ENCODE peak calls at places on chromosomes 3 and 15, in nine cellular contexts. O is hypothalamus; M is ACHN; H is nucleus accumbens; F is C1 segment of cervical spinal cord; T is NCI-H1048; J is CD4-positive, CD25-positive, alpha-beta regulatory T cell; R is RWPE2; I is WTC11. G is an unnamed sample.

GRCh38 chr15:45631831-45632230 is 3.0 kb upstream of the SQOR start:
- DNase-seq in O (no peak), M (peak), H (no peak), F (no peak), T (no peak), J (no peak), R (no peak), I (no peak), G (no peak)

GRCh38 chr15:89378699-89379422 is 44.2 kb upstream of the POLG start:
- DNase-seq in O (no peak), M (no peak), H (no peak), F (no peak), T (no peak), J (no peak), R (no peak), I (no peak), G (no peak)

GRCh38 chr3:104359546-104359945 is 1007.2 kb upstream of the ALCAM start:
- DNase-seq in O (no peak), M (peak), H (no peak), F (no peak), T (no peak), J (no peak), R (no peak), I (no peak), G (no peak)

GRCh38 chr3:177191108-177191779 is 6.0 kb downstream of the TBL1XR1 start:
- DNase-seq in O (no peak), M (no peak), H (no peak), F (no peak), T (no peak), J (no peak), R (no peak), I (no peak), G (no peak)

GRCh38 chr3:148999806-149000205 is 8.5 kb downstream of the GYG1 start:
- DNase-seq in O (no peak), M (no peak), H (no peak), F (no peak), T (no peak), J (no peak), R (no peak), I (no peak), G (no peak)

GRCh38 chr3:58622436-58622835 is 44.1 kb downstream of the FAM3D start:
- DNase-seq in O (no peak), M (no peak), H (no peak), F (no peak), T (no peak), J (no peak), R (no peak), I (no peak), G (no peak)

GRCh38 chr15:64634576-64635485 is 140.6 kb downstream of the RBPMS2 start:
- DNase-seq in O (no peak), M (peak), H (no peak), F (no peak), T (peak), J (no peak), R (no peak), I (peak), G (peak)

GRCh38 chr3:126476976-126477330 is 1.3 kb upstream of the ZXDC start:
- DNase-seq in O (no peak), M (no peak), H (no peak), F (no peak), T (no peak), J (no peak), R (peak), I (no peak), G (no peak)

GRCh38 chr3:66413151-66413751 is 87.6 kb downstream of the LRIG1 start:
- DNase-seq in O (no peak), M (no peak), H (no peak), F (no peak), T (no peak), J (no peak), R (no peak), I (no peak), G (no peak)

GRCh38 chr3:194871864-194872668 is 186.4 kb downstream of the FAM43A start:
- DNase-seq in O (no peak), M (peak), H (no peak), F (no peak), T (no peak), J (no peak), R (no peak), I (no peak), G (no peak)

GRCh38 chr3:138245026-138245425 is 57.9 kb downstream of the ARMC8 start:
- DNase-seq in O (no peak), M (no peak), H (no peak), F (no peak), T (no peak), J (no peak), R (no peak), I (no peak), G (no peak)

GRCh38 chr15:69160976-69161877 is 792 bp downstream of the GLCE start:
- DNase-seq in O (peak), M (peak), H (peak), F (no peak), T (no peak), J (no peak), R (no peak), I (peak), G (peak)